ENCODE peak calls at places on chromosome 20, in five cellular contexts. Q is stomach, A is hepatocyte, W is AG09309, H is MM.1S. J is an unnamed sample.

GRCh38 chr20:30511322-30512030 is 746.0 kb upstream of the DEFB115 start:
- DNase-seq in Q (no peak), A (no peak), W (no peak), H (no peak), J (no peak)

GRCh38 chr20:21156266-21156665 is 30.4 kb downstream of the KIZ start:
- DNase-seq in A (no peak), Q (no peak), H (no peak), W (no peak), J (no peak)

GRCh38 chr20:62742979-62743776 is 34.5 kb downstream of the NTSR1 start:
- DNase-seq in W (no peak), Q (no peak), H (no peak), A (no peak), J (no peak)

GRCh38 chr20:24746351-24746685 is 202.8 kb upstream of the CST7 start:
- DNase-seq in W (no peak), H (no peak), Q (peak; percentile 75), A (no peak), J (no peak)

GRCh38 chr20:61755971-61756421 is 309.7 kb downstream of the TAF4 start:
- DNase-seq in H (no peak), W (no peak), A (no peak), Q (no peak), J (no peak)

GRCh38 chr20:17612287-17612974 is 42.6 kb downstream of the DSTN start:
- DNase-seq in A (no peak), Q (no peak), H (no peak), W (peak; percentile 41), J (no peak)

GRCh38 chr20:20277772-20278382 is 90.0 kb upstream of the INSM1 start:
- DNase-seq in A (no peak), H (no peak), W (no peak), Q (no peak), J (no peak)

GRCh38 chr20:34776177-34776576 is 49.3 kb downstream of the NCOA6 start:
- DNase-seq in Q (no peak), A (no peak), W (no peak), H (no peak), J (no peak)

GRCh38 chr20:43363506-43363905 is 94.2 kb upstream of the SRSF6 start:
- DNase-seq in A (peak; percentile 11), H (no peak), Q (no peak), W (no peak), J (no peak)

GRCh38 chr20:38225900-38226263 is 34.7 kb downstream of the KIAA1755 start:
- DNase-seq in Q (no peak), W (no peak), A (no peak), H (no peak), J (no peak)

GRCh38 chr20:64064145-64064698 is 1.2 kb downstream of the TCEA2 start:
- DNase-seq in Q (peak; percentile 49), H (no peak), A (no peak), W (no peak), J (no peak)

GRCh38 chr20:64063389-64064144 is 569 bp downstream of the TCEA2 start:
- DNase-seq in H (no peak), Q (no peak), W (no peak), A (peak; percentile 67), J (no peak)

GRCh38 chr20:64065062-64065972 is 2.3 kb downstream of the TCEA2 start:
- DNase-seq in A (no peak), Q (no peak), W (no peak), H (peak; percentile 56), J (no peak)

GRCh38 chr20:64062596-64063388 is at the start of gene TCEA2:
- DNase-seq in A (peak; percentile 99), W (peak; percentile 73), H (peak; percentile 97), Q (peak; percentile 97), J (peak; percentile 83)

GRCh38 chr20:64062276-64062595 is 762 bp upstream of the TCEA2 start:
- DNase-seq in W (no peak), A (no peak), H (no peak), Q (no peak), J (no peak)
- H3K4me3 ChIP-seq in W (peak overlapping the region; percentile 51), A (no peak overlapping the region), H (peak overlapping the region; percentile 75), Q (peak overlapping the region; percentile 93), J (peak overlapping the region; percentile 69)

DNA sequence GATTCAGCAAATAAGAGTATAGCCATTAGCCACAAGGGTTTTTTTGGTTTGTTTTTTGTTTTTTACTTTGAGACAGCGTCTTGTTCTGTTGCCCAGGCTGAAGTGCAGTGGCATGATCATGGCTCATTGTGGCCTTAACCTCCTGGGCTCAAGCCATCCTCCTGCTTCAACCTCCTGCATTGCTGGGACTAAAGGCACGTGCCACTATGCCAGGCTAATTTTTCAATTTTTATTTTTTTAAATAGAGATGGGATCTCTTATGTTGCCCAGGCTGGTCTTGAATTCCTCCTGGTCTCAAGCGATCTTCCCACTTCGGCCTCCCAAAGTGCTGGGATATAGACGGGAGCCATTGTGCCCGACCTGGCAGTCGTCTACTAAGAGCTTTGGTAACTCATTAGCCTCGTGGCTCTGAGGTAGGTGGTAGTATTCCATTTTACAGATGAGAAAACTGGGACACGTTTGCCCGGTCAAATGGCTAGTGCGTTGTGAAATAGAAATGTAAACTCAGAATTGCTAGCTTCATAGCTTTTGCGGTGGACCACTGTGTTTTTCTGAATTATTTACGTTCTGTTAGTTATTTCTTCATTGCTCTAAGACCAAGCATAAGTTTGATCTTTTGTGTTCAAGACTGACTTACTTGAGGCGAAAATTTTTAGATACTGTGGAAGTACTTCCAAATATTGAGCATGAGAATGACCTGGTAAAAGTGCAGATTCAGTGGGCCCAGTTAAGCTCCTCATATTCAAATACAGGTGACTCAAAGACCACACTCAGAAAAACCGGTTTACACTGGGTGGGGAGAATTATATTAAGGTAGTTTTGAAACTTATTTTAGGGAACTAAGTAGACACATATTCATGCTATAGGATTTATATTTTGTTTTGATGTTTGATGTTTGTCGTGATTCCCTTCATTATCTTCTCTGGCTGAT is 2.1 kb downstream of the PANK2 start:
- DNase-seq in Q (no peak), W (no peak), A (no peak), H (no peak), J (no peak)
- H3K4me3 ChIP-seq in Q (peak overlapping the region; percentile 89), W (peak overlapping the region; percentile 87), A (peak overlapping the region; percentile 95), H (peak overlapping the region; percentile 86), J (peak overlapping the region; percentile 98)

GRCh38 chr20:23533161-23533560 is 35.1 kb downstream of the CST9L start:
- DNase-seq in W (no peak), H (no peak), A (no peak), Q (no peak), J (no peak)
- H3K4me3 ChIP-seq in W (no peak overlapping the region), H (no peak overlapping the region), A (no peak overlapping the region), Q (no peak overlapping the region), J (no peak overlapping the region)

DNA sequence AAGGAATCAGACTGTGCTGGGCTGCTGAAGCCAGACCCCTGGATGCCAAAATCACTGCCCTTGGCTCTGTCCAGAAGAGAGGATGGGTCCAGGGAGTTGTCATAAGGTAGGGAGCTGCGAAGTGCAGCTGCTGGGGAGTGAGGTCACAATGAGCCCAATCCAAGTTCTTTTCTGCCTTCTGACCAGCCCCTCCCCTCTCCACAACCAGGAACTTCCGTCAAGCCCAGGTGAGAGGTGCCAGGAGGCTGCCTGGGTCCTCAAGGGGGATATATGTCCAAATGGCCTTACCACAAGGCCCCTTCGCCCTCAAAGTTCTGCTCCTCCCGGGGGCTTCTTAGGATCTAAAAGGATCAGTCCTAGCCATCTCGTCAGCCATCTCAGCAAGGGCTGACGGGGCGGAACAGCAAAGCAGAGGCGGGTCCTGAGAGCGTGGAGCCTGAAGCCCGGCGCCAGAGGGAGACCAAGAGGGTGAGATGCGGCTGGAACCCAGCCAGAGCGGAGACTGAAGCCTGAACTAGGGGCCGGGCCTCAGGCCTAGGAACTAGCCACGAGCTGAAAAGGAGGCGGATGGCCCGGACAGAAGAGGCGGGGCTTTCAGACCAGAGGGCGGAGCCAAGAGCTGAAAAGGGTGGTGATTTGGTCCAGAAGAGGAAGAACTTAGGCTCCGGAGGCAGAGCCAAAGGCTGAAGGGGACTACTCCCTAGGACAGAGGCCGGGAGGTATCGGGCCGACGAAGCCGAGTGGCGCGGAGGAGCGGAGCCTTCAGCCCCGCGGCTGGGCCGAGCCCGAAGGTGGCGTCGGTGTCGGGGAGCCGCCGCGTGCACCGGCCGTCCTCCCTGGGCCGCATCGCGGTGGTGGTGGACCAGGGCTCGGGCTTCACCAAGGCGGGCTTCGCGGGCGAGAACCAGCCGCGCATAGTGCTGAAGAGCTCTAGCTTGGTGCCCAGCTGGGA is at the start of gene ACTL10:
- DNase-seq in A (peak; percentile 92), W (peak; percentile 91), H (peak; percentile 98), Q (peak; percentile 99), J (peak; percentile 97)
- H3K4me3 ChIP-seq in A (no peak within 1 kb of the TSS), W (peak within 1 kb of the TSS; percentile 43), H (peak within 1 kb of the TSS; percentile 76), Q (peak within 1 kb of the TSS; percentile 64), J (peak within 1 kb of the TSS; percentile 64)

GRCh38 chr20:18683839-18684238 is 96.0 kb downstream of the DTD1 start:
- DNase-seq in W (no peak), H (no peak), Q (no peak), A (no peak), J (no peak)
- H3K4me3 ChIP-seq in W (no peak overlapping the region), H (no peak overlapping the region), Q (no peak overlapping the region), A (no peak overlapping the region), J (no peak overlapping the region)